ENCODE peak calls at places on chromosomes 3 and 15, in eight cellular contexts. One of them, this sample, is unnamed.

GRCh38 chr3:183122257-183122932 is 23.1 kb upstream of the MCCC1 start:
- DNase-seq in GM10248: peak
- DNase-seq in right atrium auricular region: no peak
- DNase-seq in heart left ventricle: no peak
- DNase-seq in ovary: no peak
- DNase-seq in colonic mucosa: no peak
- DNase-seq in CD8-positive, alpha-beta T cell: no peak
- DNase-seq in OCI-LY7: peak
- DNase-seq in this sample: no peak

GRCh38 chr3:12993623-12994356 is 79.4 kb downstream of the IQSEC1 start:
- DNase-seq in GM10248: peak
- DNase-seq in right atrium auricular region: no peak
- DNase-seq in heart left ventricle: no peak
- DNase-seq in ovary: peak
- DNase-seq in colonic mucosa: peak
- DNase-seq in CD8-positive, alpha-beta T cell: no peak
- DNase-seq in OCI-LY7: no peak
- DNase-seq in this sample: peak

GRCh38 chr15:88920186-88920891 is 7.2 kb upstream of the MFGE8 start:
- DNase-seq in GM10248: no peak
- DNase-seq in right atrium auricular region: peak
- DNase-seq in heart left ventricle: no peak
- DNase-seq in ovary: no peak
- DNase-seq in colonic mucosa: no peak
- DNase-seq in CD8-positive, alpha-beta T cell: no peak
- DNase-seq in OCI-LY7: no peak
- DNase-seq in this sample: no peak

GRCh38 chr15:78983146-78983918 is 38.5 kb upstream of the CTSH start:
- DNase-seq in GM10248: no peak
- DNase-seq in right atrium auricular region: no peak
- DNase-seq in heart left ventricle: no peak
- DNase-seq in ovary: no peak
- DNase-seq in colonic mucosa: no peak
- DNase-seq in CD8-positive, alpha-beta T cell: no peak
- DNase-seq in OCI-LY7: no peak
- DNase-seq in this sample: no peak

GRCh38 chr3:172853005-172853404 is 102.5 kb downstream of the ECT2 start:
- DNase-seq in GM10248: no peak
- DNase-seq in right atrium auricular region: no peak
- DNase-seq in heart left ventricle: no peak
- DNase-seq in ovary: no peak
- DNase-seq in colonic mucosa: no peak
- DNase-seq in CD8-positive, alpha-beta T cell: no peak
- DNase-seq in OCI-LY7: no peak
- DNase-seq in this sample: no peak

GRCh38 chr3:14510838-14511622 is 29.1 kb downstream of the GRIP2 start:
- DNase-seq in GM10248: no peak
- DNase-seq in right atrium auricular region: no peak
- DNase-seq in heart left ventricle: peak
- DNase-seq in ovary: peak
- DNase-seq in colonic mucosa: no peak
- DNase-seq in CD8-positive, alpha-beta T cell: no peak
- DNase-seq in OCI-LY7: no peak
- DNase-seq in this sample: no peak

GRCh38 chr3:127363171-127363570 is 75.3 kb upstream of the PRR20G start:
- DNase-seq in GM10248: no peak
- DNase-seq in right atrium auricular region: no peak
- DNase-seq in heart left ventricle: no peak
- DNase-seq in ovary: no peak
- DNase-seq in colonic mucosa: no peak
- DNase-seq in CD8-positive, alpha-beta T cell: no peak
- DNase-seq in OCI-LY7: no peak
- DNase-seq in this sample: no peak

GRCh38 chr3:54859204-54859603 is 68.7 kb downstream of the LRTM1 start:
- DNase-seq in GM10248: no peak
- DNase-seq in right atrium auricular region: no peak
- DNase-seq in heart left ventricle: no peak
- DNase-seq in ovary: no peak
- DNase-seq in colonic mucosa: no peak
- DNase-seq in CD8-positive, alpha-beta T cell: no peak
- DNase-seq in OCI-LY7: no peak
- DNase-seq in this sample: no peak

GRCh38 chr3:32848215-32848614 is 30.4 kb downstream of the TRIM71 start:
- DNase-seq in GM10248: no peak
- DNase-seq in right atrium auricular region: no peak
- DNase-seq in heart left ventricle: no peak
- DNase-seq in ovary: no peak
- DNase-seq in colonic mucosa: no peak
- DNase-seq in CD8-positive, alpha-beta T cell: no peak
- DNase-seq in OCI-LY7: no peak
- DNase-seq in this sample: no peak

GRCh38 chr3:66195347-66195783 is 25.4 kb upstream of the SLC25A26 start:
- DNase-seq in GM10248: peak
- DNase-seq in right atrium auricular region: no peak
- DNase-seq in heart left ventricle: peak
- DNase-seq in ovary: peak
- DNase-seq in colonic mucosa: peak
- DNase-seq in CD8-positive, alpha-beta T cell: no peak
- DNase-seq in OCI-LY7: no peak
- DNase-seq in this sample: peak

GRCh38 chr3:137768361-137769320 is 4.5 kb downstream of the SOX14 start:
- DNase-seq in GM10248: peak
- DNase-seq in right atrium auricular region: no peak
- DNase-seq in heart left ventricle: no peak
- DNase-seq in ovary: no peak
- DNase-seq in colonic mucosa: no peak
- DNase-seq in CD8-positive, alpha-beta T cell: no peak
- DNase-seq in OCI-LY7: no peak
- DNase-seq in this sample: no peak

GRCh38 chr3:9244495-9245183 is 4.8 kb downstream of the SRGAP3 start:
- DNase-seq in GM10248: no peak
- DNase-seq in right atrium auricular region: no peak
- DNase-seq in heart left ventricle: no peak
- DNase-seq in ovary: no peak
- DNase-seq in colonic mucosa: no peak
- DNase-seq in CD8-positive, alpha-beta T cell: no peak
- DNase-seq in OCI-LY7: no peak
- DNase-seq in this sample: no peak

GRCh38 chr3:4438296-4438695 is 28.8 kb downstream of the SUMF1 start:
- DNase-seq in GM10248: no peak
- DNase-seq in right atrium auricular region: no peak
- DNase-seq in heart left ventricle: no peak
- DNase-seq in ovary: no peak
- DNase-seq in colonic mucosa: no peak
- DNase-seq in CD8-positive, alpha-beta T cell: no peak
- DNase-seq in OCI-LY7: no peak
- DNase-seq in this sample: no peak

GRCh38 chr3:176927985-176928931 is 269.0 kb downstream of the TBL1XR1 start:
- DNase-seq in GM10248: no peak
- DNase-seq in right atrium auricular region: no peak
- DNase-seq in heart left ventricle: no peak
- DNase-seq in ovary: no peak
- DNase-seq in colonic mucosa: no peak
- DNase-seq in CD8-positive, alpha-beta T cell: no peak
- DNase-seq in OCI-LY7: no peak
- DNase-seq in this sample: no peak

GRCh38 chr15:70794596-70795310 is 31.4 kb upstream of the UACA start:
- DNase-seq in GM10248: no peak
- DNase-seq in right atrium auricular region: no peak
- DNase-seq in heart left ventricle: no peak
- DNase-seq in ovary: no peak
- DNase-seq in colonic mucosa: no peak
- DNase-seq in CD8-positive, alpha-beta T cell: no peak
- DNase-seq in OCI-LY7: no peak
- DNase-seq in this sample: no peak

GRCh38 chr15:98647026-98647773 is 1.1 kb upstream of the IGF1R start:
- DNase-seq in GM10248: peak
- DNase-seq in right atrium auricular region: no peak
- DNase-seq in heart left ventricle: peak
- DNase-seq in ovary: peak
- DNase-seq in colonic mucosa: peak
- DNase-seq in CD8-positive, alpha-beta T cell: peak
- DNase-seq in OCI-LY7: peak
- DNase-seq in this sample: peak

GRCh38 chr15:39976291-39977274 is 42.7 kb downstream of the EIF2AK4 start:
- DNase-seq in GM10248: peak
- DNase-seq in right atrium auricular region: peak
- DNase-seq in heart left ventricle: peak
- DNase-seq in ovary: peak
- DNase-seq in colonic mucosa: peak
- DNase-seq in CD8-positive, alpha-beta T cell: no peak
- DNase-seq in OCI-LY7: peak
- DNase-seq in this sample: peak

GRCh38 chr15:78002996-78003395 is 74.5 kb downstream of the TBC1D2B start:
- DNase-seq in GM10248: no peak
- DNase-seq in right atrium auricular region: no peak
- DNase-seq in heart left ventricle: no peak
- DNase-seq in ovary: no peak
- DNase-seq in colonic mucosa: no peak
- DNase-seq in CD8-positive, alpha-beta T cell: no peak
- DNase-seq in OCI-LY7: no peak
- DNase-seq in this sample: no peak

GRCh38 chr3:187186801-187187421 is 10.4 kb upstream of the RTP1 start:
- DNase-seq in GM10248: no peak
- DNase-seq in right atrium auricular region: peak
- DNase-seq in heart left ventricle: peak
- DNase-seq in ovary: no peak
- DNase-seq in colonic mucosa: peak
- DNase-seq in CD8-positive, alpha-beta T cell: no peak
- DNase-seq in OCI-LY7: no peak
- DNase-seq in this sample: no peak

DNA sequence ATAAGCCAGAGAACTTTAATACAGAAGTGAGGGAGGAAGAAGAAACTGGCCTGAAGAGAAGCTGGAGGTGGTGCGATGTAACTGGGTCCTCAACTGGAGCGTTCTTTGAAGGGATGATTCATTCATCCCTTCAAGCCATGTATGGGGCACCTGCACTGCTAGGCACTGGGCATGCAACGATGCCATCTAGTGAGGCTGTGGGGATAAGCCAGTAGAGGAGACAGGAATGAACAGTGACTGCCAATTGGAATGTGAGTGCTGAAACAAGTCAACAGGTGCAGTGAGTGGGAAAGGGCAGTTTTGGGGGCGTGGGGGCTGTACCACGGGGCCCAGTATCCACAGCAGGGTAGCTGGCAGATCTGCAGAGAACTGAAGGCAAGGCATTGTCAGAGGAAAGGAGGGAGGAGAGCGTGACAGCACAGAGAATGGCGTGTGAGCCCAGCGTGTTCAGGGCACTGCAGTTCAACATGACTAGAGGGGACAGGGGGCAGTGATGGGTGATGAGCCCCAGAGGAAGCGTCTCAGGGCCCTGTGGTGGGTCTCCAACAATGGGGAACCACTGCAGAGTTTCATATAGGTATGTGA is 3.8 kb upstream of the KIF23 start:
- DNase-seq in GM10248: no peak
- DNase-seq in right atrium auricular region: no peak
- DNase-seq in heart left ventricle: no peak
- DNase-seq in ovary: no peak
- DNase-seq in colonic mucosa: no peak
- DNase-seq in CD8-positive, alpha-beta T cell: no peak
- DNase-seq in OCI-LY7: peak
- DNase-seq in this sample: no peak
- TF ChIP-seq CTCF in GM10248: peak
- TF ChIP-seq CTCF in right atrium auricular region: no peak
- TF ChIP-seq CTCF in heart left ventricle: no peak
- TF ChIP-seq CTCF in ovary: no peak
- TF ChIP-seq CTCF in colonic mucosa: no peak
- TF ChIP-seq CTCF in CD8-positive, alpha-beta T cell: no peak
- TF ChIP-seq CTCF in OCI-LY7: peak
- TF ChIP-seq CTCF in this sample: peak

GRCh38 chr3:193794002-193794835 is 201.2 kb downstream of the OPA1 start:
- DNase-seq in GM10248: no peak
- DNase-seq in right atrium auricular region: no peak
- DNase-seq in heart left ventricle: no peak
- DNase-seq in ovary: peak
- DNase-seq in colonic mucosa: no peak
- DNase-seq in CD8-positive, alpha-beta T cell: no peak
- DNase-seq in OCI-LY7: no peak
- DNase-seq in this sample: no peak
- TF ChIP-seq CTCF in GM10248: no peak
- TF ChIP-seq CTCF in right atrium auricular region: no peak
- TF ChIP-seq CTCF in heart left ventricle: no peak
- TF ChIP-seq CTCF in ovary: no peak
- TF ChIP-seq CTCF in colonic mucosa: no peak
- TF ChIP-seq CTCF in CD8-positive, alpha-beta T cell: no peak
- TF ChIP-seq CTCF in OCI-LY7: no peak
- TF ChIP-seq CTCF in this sample: no peak

GRCh38 chr15:52318729-52319500 is 23.3 kb upstream of the MYO5C start:
- DNase-seq in GM10248: no peak
- DNase-seq in right atrium auricular region: no peak
- DNase-seq in heart left ventricle: peak
- DNase-seq in ovary: no peak
- DNase-seq in colonic mucosa: no peak
- DNase-seq in CD8-positive, alpha-beta T cell: no peak
- DNase-seq in OCI-LY7: no peak
- DNase-seq in this sample: no peak

GRCh38 chr15:52317022-52317421 is 21.4 kb upstream of the MYO5C start:
- DNase-seq in GM10248: no peak
- DNase-seq in right atrium auricular region: no peak
- DNase-seq in heart left ventricle: no peak
- DNase-seq in ovary: no peak
- DNase-seq in colonic mucosa: no peak
- DNase-seq in CD8-positive, alpha-beta T cell: no peak
- DNase-seq in OCI-LY7: no peak
- DNase-seq in this sample: no peak
- TF ChIP-seq CTCF in GM10248: no peak
- TF ChIP-seq CTCF in right atrium auricular region: no peak
- TF ChIP-seq CTCF in heart left ventricle: no peak
- TF ChIP-seq CTCF in ovary: no peak
- TF ChIP-seq CTCF in colonic mucosa: no peak
- TF ChIP-seq CTCF in CD8-positive, alpha-beta T cell: no peak
- TF ChIP-seq CTCF in OCI-LY7: no peak
- TF ChIP-seq CTCF in this sample: no peak

GRCh38 chr15:52161406-52161966 is 29.7 kb downstream of the GNB5 start:
- DNase-seq in GM10248: no peak
- DNase-seq in right atrium auricular region: no peak
- DNase-seq in heart left ventricle: no peak
- DNase-seq in ovary: no peak
- DNase-seq in colonic mucosa: no peak
- DNase-seq in CD8-positive, alpha-beta T cell: no peak
- DNase-seq in OCI-LY7: no peak
- DNase-seq in this sample: no peak

GRCh38 chr15:52162260-52162659 is 28.9 kb downstream of the GNB5 start:
- DNase-seq in GM10248: no peak
- DNase-seq in right atrium auricular region: no peak
- DNase-seq in heart left ventricle: no peak
- DNase-seq in ovary: no peak
- DNase-seq in colonic mucosa: no peak
- DNase-seq in CD8-positive, alpha-beta T cell: no peak
- DNase-seq in OCI-LY7: no peak
- DNase-seq in this sample: no peak

GRCh38 chr15:52164631-52165265 is 26.4 kb downstream of the GNB5 start:
- DNase-seq in GM10248: no peak
- DNase-seq in right atrium auricular region: no peak
- DNase-seq in heart left ventricle: no peak
- DNase-seq in ovary: no peak
- DNase-seq in colonic mucosa: no peak
- DNase-seq in CD8-positive, alpha-beta T cell: no peak
- DNase-seq in OCI-LY7: peak
- DNase-seq in this sample: no peak

GRCh38 chr15:52162876-52163275 is 28.3 kb downstream of the GNB5 start:
- DNase-seq in GM10248: no peak
- DNase-seq in right atrium auricular region: no peak
- DNase-seq in heart left ventricle: no peak
- DNase-seq in ovary: no peak
- DNase-seq in colonic mucosa: no peak
- DNase-seq in CD8-positive, alpha-beta T cell: no peak
- DNase-seq in OCI-LY7: no peak
- DNase-seq in this sample: no peak

GRCh38 chr15:52163321-52164190 is 27.6 kb downstream of the GNB5 start:
- DNase-seq in GM10248: no peak
- DNase-seq in right atrium auricular region: peak
- DNase-seq in heart left ventricle: no peak
- DNase-seq in ovary: no peak
- DNase-seq in colonic mucosa: no peak
- DNase-seq in CD8-positive, alpha-beta T cell: no peak
- DNase-seq in OCI-LY7: peak
- DNase-seq in this sample: no peak
- TF ChIP-seq CTCF in GM10248: peak
- TF ChIP-seq CTCF in right atrium auricular region: no peak
- TF ChIP-seq CTCF in heart left ventricle: no peak
- TF ChIP-seq CTCF in ovary: no peak
- TF ChIP-seq CTCF in colonic mucosa: no peak
- TF ChIP-seq CTCF in CD8-positive, alpha-beta T cell: peak
- TF ChIP-seq CTCF in OCI-LY7: peak
- TF ChIP-seq CTCF in this sample: peak